ENCODE peak calls at places on chromosomes 7 and 10, in four cellular contexts. One of them, this sample, is unnamed. For H3K36me3, the result is how much of the 10 kb centered on the place peaks cover.

GRCh38 chr10:77287647-77288120 is 349.9 kb downstream of the KCNMA1 start:
- DNase-seq in cardiac muscle cell: no peak
- DNase-seq in right lobe of liver: peak
- DNase-seq in heart right ventricle: peak
- DNase-seq in this sample: peak

GRCh38 chr10:6211341-6212265 is 8.9 kb downstream of the PFKFB3 start:
- DNase-seq in cardiac muscle cell: peak
- DNase-seq in right lobe of liver: no peak
- DNase-seq in heart right ventricle: no peak
- DNase-seq in this sample: no peak

GRCh38 chr7:127557803-127558202 is 27.6 kb downstream of the GCC1 start:
- DNase-seq in cardiac muscle cell: no peak
- DNase-seq in right lobe of liver: no peak
- DNase-seq in heart right ventricle: no peak
- DNase-seq in this sample: no peak

GRCh38 chr7:2785071-2785500 is 59.0 kb downstream of the GNA12 start:
- DNase-seq in cardiac muscle cell: peak
- DNase-seq in right lobe of liver: no peak
- DNase-seq in heart right ventricle: peak
- DNase-seq in this sample: no peak

GRCh38 chr10:74432841-74433594 is 282.0 kb downstream of the ADK start:
- DNase-seq in cardiac muscle cell: peak
- DNase-seq in right lobe of liver: no peak
- DNase-seq in heart right ventricle: no peak
- DNase-seq in this sample: no peak

GRCh38 chr10:128083191-128083895 is 42.9 kb downstream of the MKI67 start:
- DNase-seq in cardiac muscle cell: no peak
- DNase-seq in right lobe of liver: peak
- DNase-seq in heart right ventricle: no peak
- DNase-seq in this sample: no peak

GRCh38 chr7:52719677-52720076 is 315.8 kb upstream of the POM121L12 start:
- DNase-seq in cardiac muscle cell: no peak
- DNase-seq in right lobe of liver: no peak
- DNase-seq in heart right ventricle: no peak
- DNase-seq in this sample: no peak

GRCh38 chr7:44547536-44548221 is 6.5 kb upstream of the NPC1L1 start:
- DNase-seq in cardiac muscle cell: peak
- DNase-seq in right lobe of liver: no peak
- DNase-seq in heart right ventricle: no peak
- DNase-seq in this sample: no peak

GRCh38 chr7:130444230-130444629 is 3.4 kb upstream of the CEP41 start:
- DNase-seq in cardiac muscle cell: peak
- DNase-seq in right lobe of liver: no peak
- DNase-seq in heart right ventricle: no peak
- DNase-seq in this sample: no peak

GRCh38 chr7:153567426-153567825 is 484.8 kb upstream of the DPP6 start:
- DNase-seq in cardiac muscle cell: peak
- DNase-seq in right lobe of liver: no peak
- DNase-seq in heart right ventricle: peak
- DNase-seq in this sample: peak

GRCh38 chr7:158863611-158864506 is 7.5 kb downstream of the DYNC2I1 start:
- DNase-seq in cardiac muscle cell: peak
- DNase-seq in right lobe of liver: peak
- DNase-seq in heart right ventricle: peak
- DNase-seq in this sample: peak

GRCh38 chr10:5461914-5462840 is 37.2 kb downstream of the CALML5 start:
- DNase-seq in cardiac muscle cell: peak
- DNase-seq in right lobe of liver: no peak
- DNase-seq in heart right ventricle: no peak
- DNase-seq in this sample: no peak

GRCh38 chr7:120988591-120989299 is at the start of gene CPED1:
- DNase-seq in cardiac muscle cell: peak
- DNase-seq in right lobe of liver: peak
- DNase-seq in heart right ventricle: peak
- DNase-seq in this sample: peak

GRCh38 chr10:75013007-75013406 is 98.4 kb upstream of the SAMD8 start:
- DNase-seq in cardiac muscle cell: no peak
- DNase-seq in right lobe of liver: no peak
- DNase-seq in heart right ventricle: no peak
- DNase-seq in this sample: no peak

GRCh38 chr10:130652964-130653578 is 516.9 kb downstream of the GLRX3 start:
- DNase-seq in cardiac muscle cell: no peak
- DNase-seq in right lobe of liver: no peak
- DNase-seq in heart right ventricle: no peak
- DNase-seq in this sample: no peak

GRCh38 chr7:156935250-156935649 is 14.3 kb upstream of the NOM1 start:
- DNase-seq in cardiac muscle cell: no peak
- DNase-seq in right lobe of liver: no peak
- DNase-seq in heart right ventricle: no peak
- DNase-seq in this sample: no peak

GRCh38 chr7:110386914-110387313 is 704.0 kb upstream of the LRRN3 start:
- DNase-seq in cardiac muscle cell: no peak
- DNase-seq in right lobe of liver: no peak
- DNase-seq in heart right ventricle: no peak
- DNase-seq in this sample: no peak

GRCh38 chr7:137017221-137017620 is 148.8 kb downstream of the CHRM2 start:
- DNase-seq in cardiac muscle cell: no peak
- DNase-seq in right lobe of liver: no peak
- DNase-seq in heart right ventricle: no peak
- DNase-seq in this sample: no peak

GRCh38 chr7:83684928-83685327 is 36.0 kb upstream of the SEMA3E start:
- DNase-seq in cardiac muscle cell: no peak
- DNase-seq in right lobe of liver: no peak
- DNase-seq in heart right ventricle: no peak
- DNase-seq in this sample: no peak

GRCh38 chr10:77114181-77114821 is 523.3 kb downstream of the KCNMA1 start:
- DNase-seq in cardiac muscle cell: no peak
- DNase-seq in right lobe of liver: no peak
- DNase-seq in heart right ventricle: no peak
- DNase-seq in this sample: no peak

GRCh38 chr7:29146082-29146706 is at the start of gene CPVL:
- DNase-seq in cardiac muscle cell: no peak
- DNase-seq in right lobe of liver: peak
- DNase-seq in heart right ventricle: peak
- DNase-seq in this sample: peak

GRCh38 chr7:2569421-2569820 is 10.6 kb downstream of the IQCE start:
- DNase-seq in cardiac muscle cell: no peak
- DNase-seq in right lobe of liver: no peak
- DNase-seq in heart right ventricle: no peak
- DNase-seq in this sample: no peak

GRCh38 chr7:127251048-127251451 is 1.7 kb downstream of the GRM8 start:
- DNase-seq in cardiac muscle cell: no peak
- DNase-seq in right lobe of liver: no peak
- DNase-seq in heart right ventricle: no peak
- DNase-seq in this sample: no peak

GRCh38 chr10:3239920-3240909 is 67.6 kb upstream of the PITRM1 start:
- DNase-seq in cardiac muscle cell: no peak
- DNase-seq in right lobe of liver: no peak
- DNase-seq in heart right ventricle: peak
- DNase-seq in this sample: no peak

GRCh38 chr7:155497149-155497901 is 39.4 kb downstream of the EN2 start:
- DNase-seq in cardiac muscle cell: no peak
- DNase-seq in right lobe of liver: no peak
- DNase-seq in heart right ventricle: no peak
- DNase-seq in this sample: no peak

GRCh38 chr7:34430456-34430855 is 227.6 kb upstream of the NPSR1 start:
- DNase-seq in cardiac muscle cell: peak
- DNase-seq in right lobe of liver: no peak
- DNase-seq in heart right ventricle: peak
- DNase-seq in this sample: no peak

GRCh38 chr10:33155720-33156638 is 178.5 kb downstream of the NRP1 start:
- DNase-seq in cardiac muscle cell: peak
- DNase-seq in right lobe of liver: peak
- DNase-seq in heart right ventricle: no peak
- DNase-seq in this sample: no peak

GRCh38 chr7:2759736-2760097 is 71.7 kb downstream of the AMZ1 start:
- DNase-seq in cardiac muscle cell: no peak
- DNase-seq in right lobe of liver: no peak
- DNase-seq in heart right ventricle: no peak
- DNase-seq in this sample: no peak

GRCh38 chr7:143391462-143392404 is 10.6 kb downstream of the ZYX start:
- DNase-seq in cardiac muscle cell: peak
- DNase-seq in right lobe of liver: peak
- DNase-seq in heart right ventricle: peak
- DNase-seq in this sample: peak
- H3K36me3 ChIP-seq in cardiac muscle cell: under half
- H3K36me3 ChIP-seq in right lobe of liver: under half
- H3K36me3 ChIP-seq in heart right ventricle: under half
- H3K36me3 ChIP-seq in this sample: under half

GRCh38 chr10:124696446-124697392 is 47.5 kb downstream of the FAM53B start:
- DNase-seq in cardiac muscle cell: no peak
- DNase-seq in right lobe of liver: no peak
- DNase-seq in heart right ventricle: no peak
- DNase-seq in this sample: no peak

GRCh38 chr10:124697443-124697836 is 46.7 kb downstream of the FAM53B start:
- DNase-seq in cardiac muscle cell: no peak
- DNase-seq in right lobe of liver: no peak
- DNase-seq in heart right ventricle: no peak
- DNase-seq in this sample: no peak

GRCh38 chr10:124699471-124700292 is 44.5 kb downstream of the FAM53B start:
- DNase-seq in cardiac muscle cell: no peak
- DNase-seq in right lobe of liver: peak
- DNase-seq in heart right ventricle: no peak
- DNase-seq in this sample: peak

GRCh38 chr10:124698560-124699470 is 45.4 kb downstream of the FAM53B start:
- DNase-seq in cardiac muscle cell: no peak
- DNase-seq in right lobe of liver: no peak
- DNase-seq in heart right ventricle: no peak
- DNase-seq in this sample: peak

GRCh38 chr10:124697837-124698559 is 46.2 kb downstream of the FAM53B start:
- DNase-seq in cardiac muscle cell: no peak
- DNase-seq in right lobe of liver: no peak
- DNase-seq in heart right ventricle: no peak
- DNase-seq in this sample: peak
- H3K36me3 ChIP-seq in cardiac muscle cell: under half
- H3K36me3 ChIP-seq in right lobe of liver: under half
- H3K36me3 ChIP-seq in heart right ventricle: under half
- H3K36me3 ChIP-seq in this sample: under half

GRCh38 chr7:149196151-149196704 is 882 bp downstream of the ZNF282 start:
- DNase-seq in cardiac muscle cell: no peak
- DNase-seq in right lobe of liver: no peak
- DNase-seq in heart right ventricle: no peak
- DNase-seq in this sample: no peak
- H3K36me3 ChIP-seq in cardiac muscle cell: under half
- H3K36me3 ChIP-seq in right lobe of liver: under half
- H3K36me3 ChIP-seq in heart right ventricle: under half
- H3K36me3 ChIP-seq in this sample: under half

GRCh38 chr7:76346778-76347177 is 12.0 kb downstream of the YWHAG start:
- DNase-seq in cardiac muscle cell: peak
- DNase-seq in right lobe of liver: no peak
- DNase-seq in heart right ventricle: no peak
- DNase-seq in this sample: no peak
- H3K36me3 ChIP-seq in cardiac muscle cell: under half
- H3K36me3 ChIP-seq in right lobe of liver: under half
- H3K36me3 ChIP-seq in heart right ventricle: half or more
- H3K36me3 ChIP-seq in this sample: under half

GRCh38 chr10:14852236-14852635 is 14.1 kb downstream of the HSPA14 start:
- DNase-seq in cardiac muscle cell: no peak
- DNase-seq in right lobe of liver: no peak
- DNase-seq in heart right ventricle: no peak
- DNase-seq in this sample: no peak
- H3K36me3 ChIP-seq in cardiac muscle cell: under half
- H3K36me3 ChIP-seq in right lobe of liver: under half
- H3K36me3 ChIP-seq in heart right ventricle: half or more
- H3K36me3 ChIP-seq in this sample: under half

GRCh38 chr10:68742397-68742796 is 21.4 kb downstream of the CCAR1 start:
- DNase-seq in cardiac muscle cell: no peak
- DNase-seq in right lobe of liver: no peak
- DNase-seq in heart right ventricle: no peak
- DNase-seq in this sample: no peak
- H3K36me3 ChIP-seq in cardiac muscle cell: half or more
- H3K36me3 ChIP-seq in right lobe of liver: under half
- H3K36me3 ChIP-seq in heart right ventricle: half or more
- H3K36me3 ChIP-seq in this sample: under half

GRCh38 chr7:772392-772791 is 45.3 kb upstream of the PRKAR1B start:
- DNase-seq in cardiac muscle cell: no peak
- DNase-seq in right lobe of liver: no peak
- DNase-seq in heart right ventricle: no peak
- DNase-seq in this sample: no peak

GRCh38 chr7:772005-772294 is 44.9 kb upstream of the PRKAR1B start:
- DNase-seq in cardiac muscle cell: no peak
- DNase-seq in right lobe of liver: no peak
- DNase-seq in heart right ventricle: no peak
- DNase-seq in this sample: peak

GRCh38 chr7:771241-772004 is 44.3 kb upstream of the PRKAR1B start:
- DNase-seq in cardiac muscle cell: peak
- DNase-seq in right lobe of liver: no peak
- DNase-seq in heart right ventricle: peak
- DNase-seq in this sample: peak

GRCh38 chr7:770336-770735 is 43.3 kb upstream of the PRKAR1B start:
- DNase-seq in cardiac muscle cell: no peak
- DNase-seq in right lobe of liver: no peak
- DNase-seq in heart right ventricle: no peak
- DNase-seq in this sample: no peak

GRCh38 chr7:770786-771185 is 43.7 kb upstream of the PRKAR1B start:
- DNase-seq in cardiac muscle cell: no peak
- DNase-seq in right lobe of liver: no peak
- DNase-seq in heart right ventricle: no peak
- DNase-seq in this sample: no peak
- H3K36me3 ChIP-seq in cardiac muscle cell: under half
- H3K36me3 ChIP-seq in right lobe of liver: under half
- H3K36me3 ChIP-seq in heart right ventricle: under half
- H3K36me3 ChIP-seq in this sample: under half

GRCh38 chr7:128849804-128850490 is 12.7 kb upstream of the ATP6V1F start:
- DNase-seq in cardiac muscle cell: no peak
- DNase-seq in right lobe of liver: no peak
- DNase-seq in heart right ventricle: no peak
- DNase-seq in this sample: no peak

GRCh38 chr7:128847721-128848211 is 14.9 kb upstream of the ATP6V1F start:
- DNase-seq in cardiac muscle cell: no peak
- DNase-seq in right lobe of liver: no peak
- DNase-seq in heart right ventricle: no peak
- DNase-seq in this sample: no peak

GRCh38 chr7:128848289-128849155 is 14.1 kb upstream of the ATP6V1F start:
- DNase-seq in cardiac muscle cell: no peak
- DNase-seq in right lobe of liver: no peak
- DNase-seq in heart right ventricle: no peak
- DNase-seq in this sample: no peak

GRCh38 chr7:128846781-128847444 is 15.7 kb upstream of the ATP6V1F start:
- DNase-seq in cardiac muscle cell: no peak
- DNase-seq in right lobe of liver: no peak
- DNase-seq in heart right ventricle: no peak
- DNase-seq in this sample: peak

DNA sequence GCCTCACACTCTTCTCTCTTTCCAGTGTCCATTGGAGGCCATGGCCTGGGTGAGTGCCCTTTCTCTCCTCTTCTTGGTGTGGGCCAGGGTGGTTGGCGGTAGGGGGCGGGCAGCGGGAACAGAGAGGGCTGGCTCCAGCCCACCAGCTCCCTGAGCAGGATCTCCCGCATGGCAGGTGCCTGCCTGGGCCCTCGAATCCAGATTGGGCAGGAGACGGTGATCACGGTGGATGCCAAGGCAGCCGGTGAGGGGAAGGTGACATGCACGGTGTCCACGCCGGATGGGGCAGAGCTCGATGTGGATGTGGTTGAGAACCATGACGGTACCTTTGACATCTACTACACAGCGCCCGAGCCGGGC is 13.5 kb upstream of the ATP6V1F start:
- DNase-seq in cardiac muscle cell: no peak
- DNase-seq in right lobe of liver: no peak
- DNase-seq in heart right ventricle: no peak
- DNase-seq in this sample: no peak
- H3K36me3 ChIP-seq in cardiac muscle cell: half or more
- H3K36me3 ChIP-seq in right lobe of liver: under half
- H3K36me3 ChIP-seq in heart right ventricle: half or more
- H3K36me3 ChIP-seq in this sample: under half